ENCODE peak calls at places on chromosomes 6 and 20, in four cellular contexts. P is prostate gland, K is breast epithelium, L is HCT116. O is an unnamed sample.

GRCh38 chr6:24658573-24659511 is 7.9 kb downstream of the TDP2 start:
- DNase-seq in P (no peak), K (no peak), L (no peak), O (no peak)

GRCh38 chr20:51498765-51499540 is 43.6 kb downstream of the NFATC2 start:
- DNase-seq in P (no peak), K (no peak), L (no peak), O (no peak)

GRCh38 chr6:27575594-27576361 is 102.9 kb upstream of the ZNF184 start:
- DNase-seq in P (no peak), K (no peak), L (peak), O (no peak)

GRCh38 chr6:89895273-89895874 is 1.1 kb downstream of the GJA10 start:
- DNase-seq in P (no peak), K (no peak), L (no peak), O (no peak)

GRCh38 chr20:60820918-60821317 is 431.1 kb upstream of the CDH4 start:
- DNase-seq in P (no peak), K (no peak), L (no peak), O (no peak)

GRCh38 chr6:13360671-13361540 is 32.6 kb upstream of the TBC1D7 start:
- DNase-seq in P (no peak), K (no peak), L (no peak), O (no peak)

GRCh38 chr6:157800420-157801237 is 22.4 kb upstream of the SNX9 start:
- DNase-seq in P (no peak), K (no peak), L (no peak), O (no peak)

GRCh38 chr6:130204322-130204721 is 18.4 kb downstream of the SAMD3 start:
- DNase-seq in P (no peak), K (no peak), L (no peak), O (no peak)

GRCh38 chr6:42140051-42140450 is 2.4 kb downstream of the C6orf132 start:
- DNase-seq in P (no peak), K (no peak), L (no peak), O (no peak)

GRCh38 chr6:169841907-169842606 is 90.6 kb downstream of the ERMARD start:
- DNase-seq in P (no peak), K (peak), L (no peak), O (no peak)

GRCh38 chr6:90466191-90466940 is 120.5 kb downstream of the MAP3K7 start:
- DNase-seq in P (no peak), K (no peak), L (no peak), O (no peak)

GRCh38 chr20:54115172-54115854 is 44.9 kb upstream of the BCAS1 start:
- DNase-seq in P (no peak), K (no peak), L (no peak), O (peak)

GRCh38 chr6:5108068-5108467 is 22.9 kb downstream of the PPP1R3G start:
- DNase-seq in P (no peak), K (no peak), L (no peak), O (peak)

GRCh38 chr6:141056945-141057635 is 1075.6 kb upstream of the GJE1 start:
- DNase-seq in P (no peak), K (no peak), L (no peak), O (no peak)

GRCh38 chr6:73696990-73697651 is 1.1 kb downstream of the CD109 start:
- DNase-seq in P (no peak), K (no peak), L (no peak), O (no peak)

GRCh38 chr6:35016417-35017221 is 124.5 kb downstream of the TCP11 start:
- DNase-seq in P (no peak), K (no peak), L (no peak), O (peak)

GRCh38 chr20:50331469-50332251 is 141.0 kb downstream of the CEBPB start:
- DNase-seq in P (no peak), K (peak), L (no peak), O (peak)

GRCh38 chr6:48670546-48670945 is 559.5 kb upstream of the PTCHD4 start:
- DNase-seq in P (no peak), K (no peak), L (no peak), O (no peak)

GRCh38 chr6:24472181-24472580 is 17.2 kb downstream of the GPLD1 start:
- DNase-seq in P (no peak), K (no peak), L (no peak), O (no peak)

GRCh38 chr6:43093361-43094289 is 17.5 kb downstream of the PTK7 start:
- DNase-seq in P (no peak), K (peak), L (no peak), O (peak)

GRCh38 chr6:22025468-22026159 is 271.2 kb downstream of the PRL start:
- DNase-seq in P (no peak), K (no peak), L (no peak), O (no peak)

GRCh38 chr20:15642676-15643075 is 930.6 kb downstream of the KIF16B start:
- DNase-seq in P (no peak), K (no peak), L (no peak), O (no peak)

GRCh38 chr20:13336308-13337089 is 115.4 kb downstream of the ISM1 start:
- DNase-seq in P (no peak), K (no peak), L (no peak), O (no peak)

GRCh38 chr6:71332012-71332411 is 43.4 kb downstream of the OGFRL1 start:
- DNase-seq in P (no peak), K (no peak), L (no peak), O (no peak)

GRCh38 chr20:57664924-57665588 is 44.8 kb downstream of the PMEPA1 start:
- DNase-seq in P (no peak), K (no peak), L (no peak), O (peak)

GRCh38 chr20:37267684-37268313 is 6.2 kb upstream of the GHRH start:
- DNase-seq in P (no peak), K (no peak), L (no peak), O (no peak)

GRCh38 chr6:73389854-73390253 is 4.8 kb upstream of the DDX43 start:
- DNase-seq in P (no peak), K (no peak), L (no peak), O (no peak)

GRCh38 chr6:158223926-158224325 is 55.8 kb downstream of the GTF2H5 start:
- DNase-seq in P (no peak), K (no peak), L (no peak), O (no peak)

GRCh38 chr20:17895641-17896246 is 72.8 kb downstream of the SNX5 start:
- DNase-seq in P (no peak), K (peak), L (no peak), O (peak)

GRCh38 chr20:45951925-45952834 is 17.7 kb downstream of the PCIF1 start:
- DNase-seq in P (no peak), K (no peak), L (no peak), O (no peak)

GRCh38 chr20:35180266-35180665 is 8.4 kb downstream of the PROCR start:
- DNase-seq in P (no peak), K (no peak), L (no peak), O (no peak)

GRCh38 chr20:44911264-44911921 is 1.5 kb downstream of the PABPC1L start:
- DNase-seq in P (peak), K (no peak), L (peak), O (no peak)

GRCh38 chr20:34390769-34391447 is 27.8 kb downstream of the ITCH start:
- DNase-seq in P (no peak), K (no peak), L (peak), O (peak)

GRCh38 chr6:19694697-19695096 is 142.5 kb upstream of the ID4 start:
- DNase-seq in P (no peak), K (no peak), L (no peak), O (no peak)

GRCh38 chr6:25748049-25748448 is 6.5 kb upstream of the SLC17A4 start:
- DNase-seq in P (no peak), K (no peak), L (no peak), O (no peak)

GRCh38 chr6:29845405-29846006 is 17.9 kb downstream of the HLA-G start:
- DNase-seq in P (no peak), K (no peak), L (peak), O (no peak)

GRCh38 chr6:74735304-74735703 is 470.5 kb downstream of the COL12A1 start:
- DNase-seq in P (no peak), K (no peak), L (no peak), O (no peak)

GRCh38 chr20:63873477-63873971 is 8.5 kb downstream of the TPD52L2 start:
- DNase-seq in P (no peak), K (no peak), L (no peak), O (peak)

GRCh38 chr6:71446084-71446869 is 157.7 kb downstream of the OGFRL1 start:
- DNase-seq in P (no peak), K (no peak), L (no peak), O (no peak)

GRCh38 chr6:31114540-31114876 is at the start of gene PSORS1C1:
- DNase-seq in P (peak), K (peak), L (peak), O (peak)

GRCh38 chr20:32839227-32839981 is 19.3 kb upstream of the EFCAB8 start:
- DNase-seq in P (no peak), K (no peak), L (no peak), O (no peak)

GRCh38 chr20:32842688-32843524 is 15.8 kb upstream of the EFCAB8 start:
- DNase-seq in P (no peak), K (no peak), L (no peak), O (no peak)

GRCh38 chr20:32841174-32841573 is 17.5 kb upstream of the EFCAB8 start:
- DNase-seq in P (no peak), K (no peak), L (no peak), O (no peak)

GRCh38 chr20:32839982-32840285 is 18.8 kb upstream of the EFCAB8 start:
- DNase-seq in P (no peak), K (no peak), L (no peak), O (no peak)

DNA sequence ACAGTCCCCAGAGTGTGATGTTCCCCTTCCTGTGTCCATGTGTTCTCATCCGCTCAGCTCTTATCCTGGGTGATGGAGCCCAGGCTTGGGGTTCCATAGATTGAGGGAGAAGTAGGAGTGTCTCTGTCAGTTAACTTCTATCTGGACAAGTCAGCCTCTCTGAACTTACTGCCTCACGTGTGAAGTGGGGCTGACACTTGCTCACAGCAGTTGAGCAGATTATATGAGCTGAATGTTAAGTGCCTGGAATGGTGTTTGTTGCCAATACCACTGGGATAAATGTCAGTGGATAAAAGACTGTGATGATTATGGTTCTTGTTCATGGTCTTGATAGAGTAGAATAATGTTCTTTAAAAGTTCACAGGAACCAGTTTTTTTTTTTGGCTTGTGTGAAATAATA is 17.1 kb upstream of the EFCAB8 start:
- DNase-seq in P (no peak), K (no peak), L (no peak), O (no peak)
- TF ChIP-seq POLR2AphosphoS5 in P (no peak), K (no peak), L (no peak), O (no peak)

GRCh38 chr6:119566546-119567263 is 217.1 kb upstream of the MAN1A1 start:
- DNase-seq in P (peak), K (no peak), L (no peak), O (no peak)
- TF ChIP-seq POLR2A in P (no peak), K (no peak), L (no peak), O (no peak)

DNA sequence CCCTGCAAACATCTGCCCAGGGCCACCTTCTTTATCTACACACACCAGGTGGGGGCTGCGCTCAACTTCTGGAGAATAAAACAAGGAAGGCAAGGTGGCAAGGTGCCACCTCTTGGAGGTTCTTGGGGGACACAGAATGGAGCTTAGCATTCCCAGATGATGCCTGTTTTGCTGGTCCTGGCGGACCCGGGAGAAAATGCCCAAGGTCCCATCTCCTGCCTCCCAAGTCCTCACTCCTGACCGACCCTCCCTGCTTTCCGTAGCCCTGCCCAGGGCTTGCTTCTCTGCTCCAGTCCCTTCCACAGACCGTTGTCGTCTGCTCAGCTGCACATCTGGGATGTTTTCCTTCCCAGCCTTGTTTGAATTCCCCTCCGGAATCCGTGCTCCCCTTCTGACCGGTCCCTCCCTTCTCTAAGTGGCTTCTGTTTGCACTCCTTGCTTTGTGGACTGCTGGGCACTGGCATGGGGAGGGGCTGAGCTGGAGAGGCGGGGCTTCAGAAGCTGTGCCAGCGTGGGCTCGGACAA is 13.1 kb downstream of the ITPR3 start:
- DNase-seq in P (no peak), K (no peak), L (no peak), O (no peak)
- H3K4me3 ChIP-seq in P (peak), K (peak), L (peak), O (peak)

GRCh38 chr6:113031591-113031990 is 684.5 kb downstream of the RFPL4B start:
- DNase-seq in P (no peak), K (no peak), L (no peak), O (no peak)
- TF ChIP-seq POLR2AphosphoS5 in P (no peak), K (no peak), L (no peak), O (no peak)

GRCh38 chr6:132512638-132513632 is at the start of gene STX7:
- DNase-seq in P (peak), K (peak), L (peak), O (peak)
- TF ChIP-seq POLR2A in P (peak), K (peak), L (peak), O (peak)

GRCh38 chr6:2545351-2545750 is 205.4 kb downstream of the MYLK4 start:
- DNase-seq in P (no peak), K (no peak), L (no peak), O (no peak)
- H3K4me3 ChIP-seq in P (no peak), K (no peak), L (no peak), O (no peak)

DNA sequence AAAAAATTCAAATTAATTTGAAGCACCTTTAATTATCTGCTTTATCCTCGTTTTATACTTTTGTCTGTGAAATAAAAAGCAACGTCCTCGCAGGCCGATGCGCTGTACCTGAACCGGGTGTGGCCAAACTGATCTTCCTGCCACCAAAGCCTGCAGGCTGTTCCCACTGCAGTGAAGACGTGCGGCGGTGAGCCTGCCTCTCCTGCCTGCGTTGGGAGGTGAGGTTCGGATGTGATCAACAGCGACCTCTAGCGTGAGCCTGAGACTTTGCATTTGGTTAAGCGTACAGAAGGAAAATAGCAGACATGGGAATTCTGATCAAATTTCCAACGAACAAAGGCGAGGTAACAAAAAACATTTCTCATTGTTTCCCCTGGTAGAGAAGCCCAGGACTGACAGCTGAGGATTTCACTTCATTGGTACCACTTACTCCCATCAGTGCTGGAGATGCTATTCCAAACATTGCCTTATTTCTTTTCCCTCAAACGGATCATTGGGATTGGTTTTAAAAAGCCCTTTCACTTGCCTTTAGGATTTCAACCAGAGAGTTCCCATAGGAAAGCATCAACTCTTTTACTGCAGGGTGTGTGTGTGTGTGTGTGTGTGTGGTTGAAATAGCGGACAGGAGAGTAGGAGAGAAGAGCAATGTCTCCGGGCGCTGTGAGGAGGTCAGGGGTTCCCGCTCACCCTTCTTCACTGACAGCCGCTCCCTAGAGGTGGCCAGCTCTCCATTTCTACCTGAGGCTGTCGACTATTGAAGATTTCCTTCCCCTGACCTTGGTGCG is 56.6 kb upstream of the CCN6 start:
- DNase-seq in P (peak), K (peak), L (peak), O (peak)
- TF ChIP-seq POLR2AphosphoS5 in P (peak), K (peak), L (no peak), O (no peak)

O was measured in sigmoid colon.